ENCODE peak calls at places on chromosomes 4 and X, in seven cellular contexts. Q is LoVo, J is colonic mucosa, X is astrocyte of the spinal cord, Y is heart left ventricle, E is NCI-H510A treated with DMSO at 0.1 percent for 48 hours, D is memory B cell. Z is an unnamed sample.

GRCh38 chr4:7043521-7044414 is 596 bp downstream of the TADA2B start:
- DNase-seq in J (peak; percentile 65), X (peak; percentile 40), E (peak; percentile 15), Y (peak; percentile 77), Q (no peak), D (peak; percentile 49), Z (no peak)

GRCh38 chr4:134201216-134202098 is at the start of gene PABPC4L:
- DNase-seq in J (peak; percentile 22), X (peak; percentile 77), Q (no peak), D (no peak), E (peak; percentile 23), Y (peak; percentile 69), Z (no peak)

GRCh38 chrX:54810532-54810931 is 3.0 kb downstream of the MAGED2 start:
- DNase-seq in D (no peak), X (no peak), Y (no peak), J (no peak), Q (no peak), E (no peak), Z (no peak)

GRCh38 chr4:168486961-168487820 is 6.9 kb upstream of the DDX60L start:
- DNase-seq in X (peak; percentile 60), E (no peak), Q (peak; percentile 80), J (no peak), D (no peak), Y (no peak), Z (no peak)

GRCh38 chr4:2136736-2137135 is 77.6 kb downstream of the NAT8L start:
- DNase-seq in Q (no peak), D (no peak), E (no peak), J (no peak), Y (no peak), X (no peak), Z (no peak)

GRCh38 chrX:44698328-44698727 is 145.5 kb upstream of the DUSP21 start:
- DNase-seq in Y (no peak), Q (no peak), J (no peak), X (no peak), E (no peak), D (no peak), Z (no peak)

GRCh38 chrX:44462851-44463250 is 79.8 kb downstream of the FUNDC1 start:
- DNase-seq in E (no peak), Y (no peak), X (peak; percentile 2), Q (no peak), J (no peak), D (no peak), Z (no peak)

GRCh38 chr4:7397206-7398103 is 37.3 kb downstream of the PSAPL1 start:
- DNase-seq in J (no peak), X (no peak), D (no peak), Q (no peak), E (no peak), Y (peak; percentile 33), Z (no peak)

GRCh38 chr4:110586137-110586850 is 36.6 kb downstream of the PITX2 start:
- DNase-seq in X (peak; percentile 83), E (peak; percentile 1), J (no peak), Y (no peak), D (no peak), Q (peak; percentile 67), Z (peak; percentile 46)

GRCh38 chrX:121504148-121504547 is 456.7 kb downstream of the GLUD2 start:
- DNase-seq in Q (no peak), E (no peak), X (no peak), D (no peak), J (no peak), Y (no peak), Z (no peak)

GRCh38 chr4:100836929-100837328 is 319.1 kb upstream of the EMCN start:
- DNase-seq in Y (no peak), Q (no peak), D (no peak), E (peak; percentile 11), J (no peak), X (no peak), Z (no peak)

GRCh38 chrX:67587946-67588624 is 44.3 kb downstream of the AR start:
- DNase-seq in X (peak; percentile 26), E (no peak), D (no peak), Q (no peak), Y (no peak), J (no peak), Z (no peak)

GRCh38 chr4:26885912-26886274 is 25.3 kb downstream of the STIM2 start:
- DNase-seq in E (no peak), X (no peak), D (peak; percentile 63), Y (no peak), J (peak; percentile 28), Q (no peak), Z (no peak)

GRCh38 chrX:102546818-102547493 is 30.4 kb upstream of the TMSB15A start:
- DNase-seq in E (peak; percentile 53), J (no peak), X (no peak), Q (no peak), Y (no peak), D (no peak), Z (no peak)

GRCh38 chr4:3389186-3389878 is 52.4 kb upstream of the HGFAC start:
- DNase-seq in Q (no peak), E (no peak), J (no peak), X (no peak), D (no peak), Y (peak; percentile 25), Z (no peak)

GRCh38 chr4:25370242-25370641 is 6.8 kb upstream of the ANAPC4 start:
- DNase-seq in Q (no peak), Y (no peak), D (no peak), X (no peak), E (no peak), J (no peak), Z (no peak)

GRCh38 chrX:51614353-51614752 is 4.4 kb downstream of the CENPVL3 start:
- DNase-seq in J (no peak), D (peak; percentile 0), E (peak; percentile 0), Y (no peak), Q (no peak), X (peak; percentile 16), Z (peak; percentile 11)

GRCh38 chr4:8502836-8503585 is 62.4 kb downstream of the TRMT44 start:
- DNase-seq in D (no peak), J (no peak), X (peak; percentile 19), Q (no peak), E (no peak), Y (peak; percentile 33), Z (no peak)

GRCh38 chrX:12405306-12405705 is 267.0 kb downstream of the FRMPD4 start:
- DNase-seq in D (no peak), Y (no peak), E (no peak), Q (no peak), J (no peak), X (no peak), Z (no peak)

GRCh38 chr4:67762091-67762490 is 7.9 kb upstream of the GNRHR start:
- DNase-seq in E (no peak), J (no peak), X (peak; percentile 59), D (no peak), Y (no peak), Q (no peak), Z (no peak)

GRCh38 chr4:41418444-41418843 is 119.5 kb upstream of the LIMCH1 start:
- DNase-seq in Q (peak; percentile 5), X (peak; percentile 79), Y (peak; percentile 78), E (no peak), J (no peak), D (no peak), Z (peak; percentile 82)

GRCh38 chr4:71247706-71248105 is 91.1 kb upstream of the SLC4A4 start:
- DNase-seq in E (no peak), X (no peak), Y (no peak), D (no peak), J (no peak), Q (no peak), Z (no peak)

GRCh38 chr4:632926-633325 is 7.6 kb downstream of the PDE6B start:
- DNase-seq in E (no peak), Y (no peak), J (no peak), D (no peak), Q (no peak), X (no peak), Z (no peak)

GRCh38 chr4:25441519-25442117 is 64.6 kb downstream of the ANAPC4 start:
- DNase-seq in X (peak; percentile 61), E (peak; percentile 77), Q (peak; percentile 39), Y (no peak), J (peak; percentile 59), D (no peak), Z (no peak)

GRCh38 chr4:8318509-8318908 is 49.0 kb downstream of the HTRA3 start:
- DNase-seq in Y (no peak), D (no peak), Q (no peak), E (no peak), X (no peak), J (no peak), Z (no peak)

GRCh38 chr4:141810038-141810701 is 173.8 kb downstream of the IL15 start:
- DNase-seq in Y (no peak), E (no peak), J (no peak), Q (no peak), X (no peak), D (no peak), Z (no peak)

Z was measured in AG09309.